ENCODE peak calls at places on chromosomes 11 and 22, in four cellular contexts. One of them, this sample, is unnamed.

GRCh38 chr11:83403990-83404389 is 117.8 kb upstream of the CCDC90B start:
- DNase-seq in T47D: peak; percentile 70
- DNase-seq in putamen: no peak
- DNase-seq in HS-27A: no peak
- DNase-seq in this sample: no peak

GRCh38 chr11:124746621-124747243 is 5.3 kb downstream of the VSIG2 start:
- DNase-seq in putamen: peak; percentile 73
- DNase-seq in T47D: peak; percentile 91
- DNase-seq in HS-27A: no peak
- DNase-seq in this sample: no peak

GRCh38 chr11:122178795-122179194 is 62.8 kb upstream of the BLID start:
- DNase-seq in HS-27A: no peak
- DNase-seq in T47D: no peak
- DNase-seq in putamen: no peak
- DNase-seq in this sample: no peak

GRCh38 chr11:2808850-2809847 is 76.4 kb downstream of the CDKN1C start:
- DNase-seq in T47D: no peak
- DNase-seq in putamen: no peak
- DNase-seq in HS-27A: no peak
- DNase-seq in this sample: no peak

GRCh38 chr22:39431821-39432251 is 25.0 kb upstream of the MGAT3 start:
- DNase-seq in T47D: no peak
- DNase-seq in HS-27A: no peak
- DNase-seq in putamen: no peak
- DNase-seq in this sample: no peak

GRCh38 chr11:73154178-73154577 is 12.1 kb upstream of the FCHSD2 start:
- DNase-seq in HS-27A: no peak
- DNase-seq in putamen: peak; percentile 50
- DNase-seq in T47D: no peak
- DNase-seq in this sample: peak; percentile 64

GRCh38 chr11:118961591-118961990 is 5.5 kb downstream of the UPK2 start:
- DNase-seq in putamen: no peak
- DNase-seq in HS-27A: no peak
- DNase-seq in T47D: no peak
- DNase-seq in this sample: no peak

GRCh38 chr11:114066046-114066648 is 6.6 kb downstream of the ZBTB16 start:
- DNase-seq in putamen: no peak
- DNase-seq in T47D: no peak
- DNase-seq in HS-27A: no peak
- DNase-seq in this sample: no peak

GRCh38 chr22:50007057-50007511 is 5.5 kb downstream of the IL17REL start:
- DNase-seq in putamen: peak; percentile 71
- DNase-seq in T47D: no peak
- DNase-seq in HS-27A: no peak
- DNase-seq in this sample: no peak

GRCh38 chr22:43945632-43946390 is 9.4 kb upstream of the SAMM50 start:
- DNase-seq in putamen: peak; percentile 23
- DNase-seq in T47D: peak; percentile 76
- DNase-seq in HS-27A: no peak
- DNase-seq in this sample: peak; percentile 35

GRCh38 chr11:71446942-71447688 is 1.1 kb downstream of the DHCR7 start:
- DNase-seq in HS-27A: no peak
- DNase-seq in T47D: peak; percentile 81
- DNase-seq in putamen: no peak
- DNase-seq in this sample: no peak

GRCh38 chr22:46072030-46072881 is 78.1 kb upstream of the PPARA start:
- DNase-seq in putamen: no peak
- DNase-seq in HS-27A: peak; percentile 38
- DNase-seq in T47D: peak; percentile 41
- DNase-seq in this sample: no peak

GRCh38 chr11:13463779-13464290 is 813 bp upstream of the BTBD10 start:
- DNase-seq in T47D: no peak
- DNase-seq in putamen: no peak
- DNase-seq in HS-27A: no peak
- DNase-seq in this sample: no peak

GRCh38 chr22:44939451-44939850 is 70.4 kb downstream of the PHF21B start:
- DNase-seq in HS-27A: no peak
- DNase-seq in T47D: no peak
- DNase-seq in putamen: no peak
- DNase-seq in this sample: no peak

GRCh38 chr11:113540416-113541330 is 65.5 kb upstream of the DRD2 start:
- DNase-seq in T47D: no peak
- DNase-seq in HS-27A: no peak
- DNase-seq in putamen: no peak
- DNase-seq in this sample: no peak

GRCh38 chr22:39300198-39300830 is 19.1 kb downstream of the RPL3 start:
- DNase-seq in HS-27A: no peak
- DNase-seq in putamen: peak; percentile 57
- DNase-seq in T47D: peak; percentile 68
- DNase-seq in this sample: peak; percentile 67

GRCh38 chr22:19974233-19974861 is 32.7 kb upstream of the TXNRD2 start:
- DNase-seq in T47D: peak; percentile 78
- DNase-seq in HS-27A: no peak
- DNase-seq in putamen: no peak
- DNase-seq in this sample: no peak

GRCh38 chr11:61141601-61142028 is 19.6 kb downstream of the VPS37C start:
- DNase-seq in HS-27A: no peak
- DNase-seq in putamen: no peak
- DNase-seq in T47D: peak; percentile 91
- DNase-seq in this sample: no peak

GRCh38 chr11:14500181-14500651 is 605 bp upstream of the COPB1 start:
- DNase-seq in putamen: peak; percentile 44
- DNase-seq in HS-27A: peak; percentile 26
- DNase-seq in T47D: peak; percentile 31
- DNase-seq in this sample: peak; percentile 60

GRCh38 chr11:26134481-26135355 is 197.2 kb upstream of the ANO3 start:
- DNase-seq in putamen: peak; percentile 21
- DNase-seq in HS-27A: no peak
- DNase-seq in T47D: peak; percentile 70
- DNase-seq in this sample: peak; percentile 32

GRCh38 chr11:86795962-86796361 is 4.4 kb upstream of the PRSS23 start:
- DNase-seq in putamen: no peak
- DNase-seq in T47D: peak; percentile 33
- DNase-seq in HS-27A: no peak
- DNase-seq in this sample: no peak

GRCh38 chr11:110919241-110919893 is 207.1 kb upstream of the ARHGAP20 start:
- DNase-seq in putamen: no peak
- DNase-seq in HS-27A: no peak
- DNase-seq in T47D: no peak
- DNase-seq in this sample: no peak

GRCh38 chr11:12989428-12990242 is 19.5 kb upstream of the RASSF10 start:
- DNase-seq in T47D: no peak
- DNase-seq in putamen: no peak
- DNase-seq in HS-27A: no peak
- DNase-seq in this sample: no peak

GRCh38 chr11:1309498-1310314 is at the start of gene TOLLIP:
- DNase-seq in T47D: peak; percentile 91
- DNase-seq in HS-27A: peak; percentile 59
- DNase-seq in putamen: peak; percentile 94
- DNase-seq in this sample: peak; percentile 94

This sample was measured in globus pallidus.